ENCODE peak calls at places on chromosomes 12 and 14, in six cellular contexts. J, M, U, N, C and A are unnamed samples. For H3K27me3 and H3K4me1, the result is how much of the 10 kb centered on the place peaks cover.

GRCh38 chr12:52207895-52208294 is 16.1 kb upstream of the KRT80 start:
- DNase-seq in J (peak), M (no peak), U (no peak), N (no peak), C (peak), A (no peak)

GRCh38 chr14:49594347-49595089 is 4.2 kb upstream of the LRR1 start:
- DNase-seq in J (no peak), M (peak), U (no peak), N (no peak), C (peak), A (no peak)

GRCh38 chr12:68221497-68221896 is 4.1 kb downstream of the IL26 start:
- DNase-seq in J (no peak), M (no peak), U (no peak), N (no peak), C (no peak), A (no peak)

GRCh38 chr14:60722836-60723217 is 1.3 kb downstream of the SIX4 start:
- DNase-seq in J (no peak), M (peak), U (no peak), N (no peak), C (peak), A (no peak)

GRCh38 chr12:7241404-7242005 is 52.0 kb downstream of the PEX5 start:
- DNase-seq in J (no peak), M (no peak), U (no peak), N (no peak), C (no peak), A (no peak)

GRCh38 chr14:42353315-42353714 is 746.6 kb downstream of the LRFN5 start:
- DNase-seq in J (no peak), M (no peak), U (no peak), N (no peak), C (no peak), A (no peak)

GRCh38 chr12:116441292-116441691 is 117.9 kb upstream of the MAP1LC3B2 start:
- DNase-seq in J (no peak), M (no peak), U (no peak), N (no peak), C (peak), A (no peak)

GRCh38 chr12:6280053-6280469 is 30.4 kb upstream of the PLEKHG6 start:
- DNase-seq in J (peak), M (peak), U (peak), N (no peak), C (peak), A (no peak)

GRCh38 chr14:86091811-86092210 is 561.9 kb downstream of the FLRT2 start:
- DNase-seq in J (no peak), M (no peak), U (no peak), N (no peak), C (no peak), A (no peak)

GRCh38 chr14:61296707-61297502 is 15.8 kb upstream of the TMEM30B start:
- DNase-seq in J (no peak), M (no peak), U (peak), N (no peak), C (no peak), A (no peak)

GRCh38 chr14:64841121-64841611 is 38.5 kb downstream of the SPTB start:
- DNase-seq in J (no peak), M (no peak), U (peak), N (peak), C (no peak), A (no peak)

GRCh38 chr12:8648598-8649205 is 13.9 kb downstream of the MFAP5 start:
- DNase-seq in J (no peak), M (no peak), U (no peak), N (no peak), C (no peak), A (no peak)

GRCh38 chr14:67332468-67332867 is 27.1 kb downstream of the ATP6V1D start:
- DNase-seq in J (no peak), M (no peak), U (no peak), N (no peak), C (no peak), A (no peak)

GRCh38 chr12:108918206-108918605 is 38.3 kb downstream of the DAO start:
- DNase-seq in J (no peak), M (no peak), U (no peak), N (no peak), C (no peak), A (no peak)

GRCh38 chr12:114342651-114343050 is 63.3 kb downstream of the TBX5 start:
- DNase-seq in J (no peak), M (no peak), U (no peak), N (no peak), C (no peak), A (no peak)

GRCh38 chr14:100147181-100147631 is 12.2 kb downstream of the DEGS2 start:
- DNase-seq in J (no peak), M (no peak), U (no peak), N (no peak), C (peak), A (no peak)

GRCh38 chr12:66190519-66191406 is 1.7 kb downstream of the IRAK3 start:
- DNase-seq in J (no peak), M (no peak), U (no peak), N (no peak), C (no peak), A (no peak)

GRCh38 chr12:6909421-6910145 is 4.8 kb upstream of the ENO2 start:
- DNase-seq in J (no peak), M (no peak), U (no peak), N (no peak), C (no peak), A (no peak)

GRCh38 chr12:107091381-107091780 is 2.0 kb downstream of the CRY1 start:
- DNase-seq in J (no peak), M (no peak), U (no peak), N (no peak), C (no peak), A (no peak)

GRCh38 chr14:29601559-29602109 is 326.0 kb downstream of the PRKD1 start:
- DNase-seq in J (no peak), M (no peak), U (no peak), N (no peak), C (no peak), A (no peak)

DNA sequence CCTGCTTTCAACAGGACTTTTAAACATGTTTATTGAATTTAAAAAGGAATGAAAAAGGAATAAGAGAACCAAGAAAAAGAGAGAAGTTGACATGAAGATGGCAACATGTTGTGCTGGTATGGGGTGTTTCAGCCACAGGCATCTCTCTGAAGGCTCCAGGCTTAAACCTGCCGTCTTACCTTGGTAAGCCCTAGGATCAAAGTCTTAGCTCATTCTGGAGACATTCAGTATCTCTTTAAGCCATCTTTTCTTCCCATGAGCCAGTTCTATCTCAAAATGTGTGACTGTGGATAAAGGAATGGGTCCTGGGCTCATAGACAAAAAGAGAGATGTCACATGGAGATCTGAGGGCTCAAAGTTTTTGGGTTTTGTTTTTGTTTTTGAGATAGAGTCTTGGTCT is 1.6 kb upstream of the TFCP2 start:
- DNase-seq in J (no peak), M (no peak), U (no peak), N (no peak), C (no peak), A (no peak)
- H3K27me3 ChIP-seq in J (under half), M (under half), U (under half), N (under half), C (under half), A (under half)

GRCh38 chr12:57891639-57892228 is 45.2 kb upstream of the CTDSP2 start:
- DNase-seq in J (no peak), M (no peak), U (no peak), N (no peak), C (no peak), A (no peak)

GRCh38 chr12:57888407-57889157 is 42.1 kb upstream of the CTDSP2 start:
- DNase-seq in J (peak), M (peak), U (no peak), N (no peak), C (peak), A (no peak)

GRCh38 chr12:57890191-57891120 is 43.9 kb upstream of the CTDSP2 start:
- DNase-seq in J (no peak), M (no peak), U (no peak), N (no peak), C (no peak), A (no peak)

GRCh38 chr12:57887631-57888406 is 41.3 kb upstream of the CTDSP2 start:
- DNase-seq in J (no peak), M (peak), U (no peak), N (no peak), C (no peak), A (no peak)

GRCh38 chr12:57889541-57889989 is 43.0 kb upstream of the CTDSP2 start:
- DNase-seq in J (no peak), M (peak), U (no peak), N (no peak), C (peak), A (no peak)
- TF ChIP-seq POLR2AphosphoS5 in J (peak), M (peak), U (no peak), N (no peak), C (peak), A (peak)

DNA sequence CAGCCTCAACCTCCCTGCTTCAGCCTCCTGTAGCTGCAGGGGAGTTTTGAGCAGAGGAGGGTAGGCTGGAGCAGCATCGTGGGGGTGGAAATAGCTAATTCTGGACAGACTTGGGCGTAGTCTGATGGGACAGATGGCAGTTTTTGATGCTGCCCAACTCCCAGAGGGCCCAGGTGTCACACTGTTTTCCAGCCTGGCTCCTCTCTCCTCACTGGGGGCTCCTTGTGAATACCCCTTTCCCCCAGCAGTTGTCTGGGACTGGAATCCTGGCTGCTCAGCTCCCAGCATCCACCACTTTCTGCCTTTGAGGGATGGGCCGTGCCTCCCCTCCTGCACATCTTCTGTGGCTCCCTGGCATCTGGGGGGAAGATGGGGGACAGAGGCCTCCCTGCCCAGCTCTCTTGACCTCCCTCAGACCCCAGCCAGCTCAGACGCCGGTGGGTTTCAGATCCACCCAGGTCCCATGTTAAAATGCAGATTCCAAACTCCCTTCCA is 34.0 kb downstream of the SH2B3 start:
- DNase-seq in J (no peak), M (no peak), U (no peak), N (no peak), C (no peak), A (no peak)
- H3K4me1 ChIP-seq in J (under half), M (half or more), U (under half), N (under half), C (half or more), A (half or more)

DNA sequence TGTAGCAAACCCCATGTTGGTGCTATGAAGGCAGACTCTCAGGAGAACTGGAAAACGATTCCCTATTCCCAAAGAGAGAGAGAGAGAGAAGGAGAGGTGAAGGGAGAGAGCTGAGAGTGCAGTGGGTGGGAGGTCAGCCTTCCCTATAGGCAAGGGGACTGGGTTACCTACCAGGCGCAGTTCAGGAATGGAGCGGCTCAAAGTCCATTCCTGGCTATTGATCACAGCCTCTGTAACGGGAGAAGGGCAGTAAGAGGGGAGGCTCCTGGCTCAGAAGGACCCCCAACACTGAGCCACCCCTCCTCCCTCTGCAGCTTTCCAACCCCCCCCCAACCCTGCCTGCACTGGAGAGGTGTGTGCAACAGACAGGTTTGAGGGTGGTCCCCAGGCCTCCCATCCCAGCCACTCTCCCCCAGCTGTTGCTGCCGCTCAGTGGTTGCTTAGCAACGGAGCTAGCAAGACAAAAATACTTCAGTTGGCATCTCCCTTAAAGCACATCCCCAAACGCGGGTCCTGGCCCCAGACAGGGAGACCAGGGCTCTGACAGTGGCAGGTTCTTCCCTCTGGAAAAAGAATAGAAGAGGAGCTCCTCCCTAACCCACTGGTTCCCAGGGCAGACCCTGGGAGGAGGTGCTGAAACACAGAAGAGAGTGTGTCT is 3.2 kb downstream of the AGAP2 start:
- DNase-seq in J (no peak), M (no peak), U (peak), N (no peak), C (no peak), A (no peak)
- H3K27me3 ChIP-seq in J (under half), M (half or more), U (under half), N (half or more), C (under half), A (under half)

DNA sequence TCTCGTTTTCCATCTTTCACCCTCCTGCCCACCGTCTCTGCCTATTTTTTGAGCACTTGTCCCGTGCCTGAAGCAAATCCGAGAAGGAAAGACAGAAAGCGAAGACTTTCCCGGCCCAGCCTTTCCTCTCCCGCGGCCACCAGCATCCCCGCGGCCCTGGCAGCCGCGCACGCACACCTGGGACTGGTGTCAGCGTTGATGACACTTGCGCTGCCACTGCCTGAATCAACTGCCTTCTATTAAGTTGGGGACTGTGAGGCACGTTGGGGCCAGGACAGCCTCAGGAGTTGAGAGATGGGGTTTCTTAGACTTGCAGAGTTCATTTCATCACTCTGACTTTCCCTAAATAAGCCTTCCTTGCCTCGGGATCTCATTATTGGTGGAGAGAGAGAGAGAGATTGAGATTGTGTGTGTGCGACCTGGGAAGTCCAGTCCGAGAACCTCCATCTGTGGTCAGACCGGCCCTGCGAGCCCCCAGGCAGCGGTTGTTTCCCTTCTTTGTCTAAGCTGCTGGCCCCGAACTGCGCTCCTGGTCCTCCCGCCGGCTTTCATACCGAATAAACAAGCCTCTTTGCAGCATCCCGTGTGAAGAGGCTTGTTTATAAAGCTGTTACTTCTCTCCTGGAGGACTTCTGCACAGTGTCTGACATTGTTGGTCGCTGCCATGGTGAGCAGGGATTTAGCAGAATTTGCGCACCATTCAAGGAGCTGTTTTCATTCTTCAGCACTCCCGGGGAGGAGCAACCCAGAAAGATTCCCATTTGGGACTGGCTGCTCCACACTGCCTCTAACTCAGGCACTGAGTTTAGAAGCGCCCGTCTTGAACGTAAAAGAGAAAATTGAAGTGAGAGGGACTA is 1.5 kb downstream of the PDZRN4 start:
- DNase-seq in J (no peak), M (peak), U (no peak), N (no peak), C (no peak), A (no peak)
- TF ChIP-seq POLR2AphosphoS5 in J (no peak), M (no peak), U (no peak), N (no peak), C (no peak), A (no peak)

GRCh38 chr14:54773171-54774006 is 129.2 kb downstream of the GCH1 start:
- DNase-seq in J (peak), M (peak), U (peak), N (peak), C (peak), A (peak)
- H3K4me1 ChIP-seq in J (under half), M (under half), U (under half), N (under half), C (under half), A (under half)